ENCODE peak calls at places on chromosomes 13 and 19, in eight cellular contexts. One of them, this sample, is unnamed.

GRCh38 chr13:24997367-24997967 is 98.5 kb upstream of the PABPC3 start:
- DNase-seq in T-helper 17 cell: no peak
- DNase-seq in lower leg skin: no peak
- DNase-seq in CD4-positive, CD25-positive, alpha-beta regulatory T cell: no peak
- DNase-seq in transverse colon: no peak
- DNase-seq in T-helper 2 cell treated with Interferon-gamma antibody and Interleukin-4, amounts not matched to agents 5 μg/mL and 100 μg/mL, for 36 hours: no peak
- DNase-seq in T-cell: no peak
- DNase-seq in activated CD4-positive, CD25-positive, alpha-beta regulatory T cell treated with anti-CD3 and anti-CD28 coated beads, Interleukin-2, amount 50 U/mL, for 16 hours: no peak
- DNase-seq in this sample: peak

GRCh38 chr19:48842744-48843162 is 6.5 kb upstream of the HSD17B14 start:
- DNase-seq in T-helper 17 cell: peak
- DNase-seq in lower leg skin: no peak
- DNase-seq in CD4-positive, CD25-positive, alpha-beta regulatory T cell: peak
- DNase-seq in transverse colon: peak
- DNase-seq in T-helper 2 cell treated with Interferon-gamma antibody and Interleukin-4, amounts not matched to agents 5 μg/mL and 100 μg/mL, for 36 hours: no peak
- DNase-seq in T-cell: peak
- DNase-seq in activated CD4-positive, CD25-positive, alpha-beta regulatory T cell treated with anti-CD3 and anti-CD28 coated beads, Interleukin-2, amount 50 U/mL, for 16 hours: peak
- DNase-seq in this sample: peak

GRCh38 chr19:6362351-6362801 is 1.0 kb downstream of the CLPP start:
- DNase-seq in T-helper 17 cell: no peak
- DNase-seq in lower leg skin: no peak
- DNase-seq in CD4-positive, CD25-positive, alpha-beta regulatory T cell: no peak
- DNase-seq in transverse colon: no peak
- DNase-seq in T-helper 2 cell treated with Interferon-gamma antibody and Interleukin-4, amounts not matched to agents 5 μg/mL and 100 μg/mL, for 36 hours: peak
- DNase-seq in T-cell: peak
- DNase-seq in activated CD4-positive, CD25-positive, alpha-beta regulatory T cell treated with anti-CD3 and anti-CD28 coated beads, Interleukin-2, amount 50 U/mL, for 16 hours: no peak
- DNase-seq in this sample: no peak

GRCh38 chr13:23547000-23547590 is 23.1 kb upstream of the TNFRSF19 start:
- DNase-seq in T-helper 17 cell: no peak
- DNase-seq in lower leg skin: no peak
- DNase-seq in CD4-positive, CD25-positive, alpha-beta regulatory T cell: no peak
- DNase-seq in transverse colon: peak
- DNase-seq in T-helper 2 cell treated with Interferon-gamma antibody and Interleukin-4, amounts not matched to agents 5 μg/mL and 100 μg/mL, for 36 hours: no peak
- DNase-seq in T-cell: no peak
- DNase-seq in activated CD4-positive, CD25-positive, alpha-beta regulatory T cell treated with anti-CD3 and anti-CD28 coated beads, Interleukin-2, amount 50 U/mL, for 16 hours: no peak
- DNase-seq in this sample: peak

GRCh38 chr13:40164137-40164536 is 502.3 kb downstream of the FOXO1 start:
- DNase-seq in T-helper 17 cell: no peak
- DNase-seq in lower leg skin: no peak
- DNase-seq in CD4-positive, CD25-positive, alpha-beta regulatory T cell: no peak
- DNase-seq in transverse colon: no peak
- DNase-seq in T-helper 2 cell treated with Interferon-gamma antibody and Interleukin-4, amounts not matched to agents 5 μg/mL and 100 μg/mL, for 36 hours: no peak
- DNase-seq in T-cell: no peak
- DNase-seq in activated CD4-positive, CD25-positive, alpha-beta regulatory T cell treated with anti-CD3 and anti-CD28 coated beads, Interleukin-2, amount 50 U/mL, for 16 hours: no peak
- DNase-seq in this sample: no peak

GRCh38 chr13:23705578-23705977 is 135.4 kb downstream of the TNFRSF19 start:
- DNase-seq in T-helper 17 cell: no peak
- DNase-seq in lower leg skin: no peak
- DNase-seq in CD4-positive, CD25-positive, alpha-beta regulatory T cell: no peak
- DNase-seq in transverse colon: no peak
- DNase-seq in T-helper 2 cell treated with Interferon-gamma antibody and Interleukin-4, amounts not matched to agents 5 μg/mL and 100 μg/mL, for 36 hours: no peak
- DNase-seq in T-cell: no peak
- DNase-seq in activated CD4-positive, CD25-positive, alpha-beta regulatory T cell treated with anti-CD3 and anti-CD28 coated beads, Interleukin-2, amount 50 U/mL, for 16 hours: no peak
- DNase-seq in this sample: no peak

GRCh38 chr13:60164490-60164889 is 762 bp upstream of the DIAPH3 start:
- DNase-seq in T-helper 17 cell: no peak
- DNase-seq in lower leg skin: no peak
- DNase-seq in CD4-positive, CD25-positive, alpha-beta regulatory T cell: no peak
- DNase-seq in transverse colon: no peak
- DNase-seq in T-helper 2 cell treated with Interferon-gamma antibody and Interleukin-4, amounts not matched to agents 5 μg/mL and 100 μg/mL, for 36 hours: no peak
- DNase-seq in T-cell: no peak
- DNase-seq in activated CD4-positive, CD25-positive, alpha-beta regulatory T cell treated with anti-CD3 and anti-CD28 coated beads, Interleukin-2, amount 50 U/mL, for 16 hours: no peak
- DNase-seq in this sample: no peak

GRCh38 chr19:18650468-18651001 is 13.7 kb downstream of the KLHL26 start:
- DNase-seq in T-helper 17 cell: no peak
- DNase-seq in lower leg skin: peak
- DNase-seq in CD4-positive, CD25-positive, alpha-beta regulatory T cell: no peak
- DNase-seq in transverse colon: peak
- DNase-seq in T-helper 2 cell treated with Interferon-gamma antibody and Interleukin-4, amounts not matched to agents 5 μg/mL and 100 μg/mL, for 36 hours: no peak
- DNase-seq in T-cell: no peak
- DNase-seq in activated CD4-positive, CD25-positive, alpha-beta regulatory T cell treated with anti-CD3 and anti-CD28 coated beads, Interleukin-2, amount 50 U/mL, for 16 hours: no peak
- DNase-seq in this sample: peak

GRCh38 chr19:29533578-29534544 is 8.1 kb downstream of the VSTM2B start:
- DNase-seq in T-helper 17 cell: no peak
- DNase-seq in lower leg skin: peak
- DNase-seq in CD4-positive, CD25-positive, alpha-beta regulatory T cell: no peak
- DNase-seq in transverse colon: no peak
- DNase-seq in T-helper 2 cell treated with Interferon-gamma antibody and Interleukin-4, amounts not matched to agents 5 μg/mL and 100 μg/mL, for 36 hours: no peak
- DNase-seq in T-cell: no peak
- DNase-seq in activated CD4-positive, CD25-positive, alpha-beta regulatory T cell treated with anti-CD3 and anti-CD28 coated beads, Interleukin-2, amount 50 U/mL, for 16 hours: no peak
- DNase-seq in this sample: peak

GRCh38 chr19:4233282-4233853 is 4.0 kb downstream of the EBI3 start:
- DNase-seq in T-helper 17 cell: peak
- DNase-seq in lower leg skin: no peak
- DNase-seq in CD4-positive, CD25-positive, alpha-beta regulatory T cell: peak
- DNase-seq in transverse colon: peak
- DNase-seq in T-helper 2 cell treated with Interferon-gamma antibody and Interleukin-4, amounts not matched to agents 5 μg/mL and 100 μg/mL, for 36 hours: peak
- DNase-seq in T-cell: peak
- DNase-seq in activated CD4-positive, CD25-positive, alpha-beta regulatory T cell treated with anti-CD3 and anti-CD28 coated beads, Interleukin-2, amount 50 U/mL, for 16 hours: peak
- DNase-seq in this sample: peak

GRCh38 chr13:18212873-18213272 is 968.8 kb downstream of the TUBA3C start:
- DNase-seq in T-helper 17 cell: no peak
- DNase-seq in lower leg skin: no peak
- DNase-seq in CD4-positive, CD25-positive, alpha-beta regulatory T cell: no peak
- DNase-seq in transverse colon: no peak
- DNase-seq in T-helper 2 cell treated with Interferon-gamma antibody and Interleukin-4, amounts not matched to agents 5 μg/mL and 100 μg/mL, for 36 hours: peak
- DNase-seq in T-cell: no peak
- DNase-seq in activated CD4-positive, CD25-positive, alpha-beta regulatory T cell treated with anti-CD3 and anti-CD28 coated beads, Interleukin-2, amount 50 U/mL, for 16 hours: no peak
- DNase-seq in this sample: peak

GRCh38 chr19:15937771-15938170 is 3.4 kb upstream of the CYP4F11 start:
- DNase-seq in T-helper 17 cell: no peak
- DNase-seq in lower leg skin: no peak
- DNase-seq in CD4-positive, CD25-positive, alpha-beta regulatory T cell: no peak
- DNase-seq in transverse colon: no peak
- DNase-seq in T-helper 2 cell treated with Interferon-gamma antibody and Interleukin-4, amounts not matched to agents 5 μg/mL and 100 μg/mL, for 36 hours: no peak
- DNase-seq in T-cell: no peak
- DNase-seq in activated CD4-positive, CD25-positive, alpha-beta regulatory T cell treated with anti-CD3 and anti-CD28 coated beads, Interleukin-2, amount 50 U/mL, for 16 hours: no peak
- DNase-seq in this sample: no peak

GRCh38 chr19:18160792-18161690 is 8.1 kb downstream of the PIK3R2 start:
- DNase-seq in T-helper 17 cell: peak
- DNase-seq in lower leg skin: peak
- DNase-seq in CD4-positive, CD25-positive, alpha-beta regulatory T cell: peak
- DNase-seq in transverse colon: peak
- DNase-seq in T-helper 2 cell treated with Interferon-gamma antibody and Interleukin-4, amounts not matched to agents 5 μg/mL and 100 μg/mL, for 36 hours: peak
- DNase-seq in T-cell: peak
- DNase-seq in activated CD4-positive, CD25-positive, alpha-beta regulatory T cell treated with anti-CD3 and anti-CD28 coated beads, Interleukin-2, amount 50 U/mL, for 16 hours: peak
- DNase-seq in this sample: peak

GRCh38 chr19:40006273-40006691 is 9.4 kb downstream of the ZNF546 start:
- DNase-seq in T-helper 17 cell: no peak
- DNase-seq in lower leg skin: no peak
- DNase-seq in CD4-positive, CD25-positive, alpha-beta regulatory T cell: no peak
- DNase-seq in transverse colon: no peak
- DNase-seq in T-helper 2 cell treated with Interferon-gamma antibody and Interleukin-4, amounts not matched to agents 5 μg/mL and 100 μg/mL, for 36 hours: no peak
- DNase-seq in T-cell: no peak
- DNase-seq in activated CD4-positive, CD25-positive, alpha-beta regulatory T cell treated with anti-CD3 and anti-CD28 coated beads, Interleukin-2, amount 50 U/mL, for 16 hours: no peak
- DNase-seq in this sample: no peak

GRCh38 chr13:94006271-94006670 is 473.2 kb downstream of the DCT start:
- DNase-seq in T-helper 17 cell: no peak
- DNase-seq in lower leg skin: no peak
- DNase-seq in CD4-positive, CD25-positive, alpha-beta regulatory T cell: no peak
- DNase-seq in transverse colon: no peak
- DNase-seq in T-helper 2 cell treated with Interferon-gamma antibody and Interleukin-4, amounts not matched to agents 5 μg/mL and 100 μg/mL, for 36 hours: no peak
- DNase-seq in T-cell: no peak
- DNase-seq in activated CD4-positive, CD25-positive, alpha-beta regulatory T cell treated with anti-CD3 and anti-CD28 coated beads, Interleukin-2, amount 50 U/mL, for 16 hours: no peak
- DNase-seq in this sample: no peak

GRCh38 chr19:9205506-9206113 is 13.8 kb downstream of the OR7D4 start:
- DNase-seq in T-helper 17 cell: peak
- DNase-seq in lower leg skin: peak
- DNase-seq in CD4-positive, CD25-positive, alpha-beta regulatory T cell: peak
- DNase-seq in transverse colon: peak
- DNase-seq in T-helper 2 cell treated with Interferon-gamma antibody and Interleukin-4, amounts not matched to agents 5 μg/mL and 100 μg/mL, for 36 hours: peak
- DNase-seq in T-cell: peak
- DNase-seq in activated CD4-positive, CD25-positive, alpha-beta regulatory T cell treated with anti-CD3 and anti-CD28 coated beads, Interleukin-2, amount 50 U/mL, for 16 hours: peak
- DNase-seq in this sample: peak